ENCODE peak calls at places on chromosomes 16 and 17, in ten cellular contexts. D is epithelial cell of esophagus; G is COR-L47; S is MG63; J is B cell; A is Peyer's patch; B is substantia nigra; U is H54; K is activated CD4-positive, alpha-beta T cell treated with anti-CD3 and anti-CD28 coated beads, Interleukin-2, amount 50 U/mL, for 1 hour; N is HuH-7. E is an unnamed sample.

GRCh38 chr17:68704897-68705296 is 103.7 kb upstream of the FAM20A start:
- DNase-seq in D (no peak), G (no peak), S (peak; percentile 52), J (no peak), A (no peak), B (no peak), U (no peak), K (no peak), N (no peak), E (no peak)

GRCh38 chr17:57948169-57948554 is 7.0 kb downstream of the CUEDC1 start:
- DNase-seq in D (no peak), G (no peak), S (no peak), J (no peak), A (no peak), B (no peak), U (no peak), K (no peak), N (no peak), E (no peak)

GRCh38 chr16:72898216-72898825 is 149.6 kb downstream of the ZFHX3 start:
- DNase-seq in D (no peak), G (no peak), S (no peak), J (no peak), A (no peak), B (no peak), U (no peak), K (no peak), N (no peak), E (no peak)

GRCh38 chr17:30243002-30243401 is 7.5 kb upstream of the SLC6A4 start:
- DNase-seq in D (no peak), G (no peak), S (no peak), J (no peak), A (no peak), B (no peak), U (no peak), K (no peak), N (no peak), E (no peak)

GRCh38 chr17:63998721-63999679 is 849 bp downstream of the PRR29 start:
- DNase-seq in D (no peak), G (no peak), S (no peak), J (peak; percentile 34), A (no peak), B (no peak), U (no peak), K (no peak), N (no peak), E (peak; percentile 35)

GRCh38 chr17:64063766-64064224 is 43.4 kb upstream of the ICAM2 start:
- DNase-seq in D (peak; percentile 84), G (peak; percentile 15), S (peak; percentile 21), J (peak; percentile 34), A (peak; percentile 37), B (no peak), U (no peak), K (peak; percentile 59), N (peak; percentile 81), E (peak; percentile 53)

GRCh38 chr17:36665417-36665816 is 64.0 kb downstream of the MRM1 start:
- DNase-seq in D (peak; percentile 64), G (no peak), S (peak; percentile 59), J (no peak), A (no peak), B (no peak), U (peak; percentile 84), K (no peak), N (no peak), E (no peak)

GRCh38 chr17:74432484-74433391 is 850 bp downstream of the GPRC5C start:
- DNase-seq in D (no peak), G (no peak), S (no peak), J (no peak), A (no peak), B (no peak), U (no peak), K (no peak), N (no peak), E (no peak)

GRCh38 chr17:17714261-17714866 is 33.1 kb downstream of the RAI1 start:
- DNase-seq in D (no peak), G (no peak), S (no peak), J (no peak), A (no peak), B (no peak), U (no peak), K (no peak), N (no peak), E (no peak)

GRCh38 chr16:84449156-84450140 is 55.0 kb downstream of the MEAK7 start:
- DNase-seq in D (no peak), G (peak; percentile 16), S (no peak), J (no peak), A (no peak), B (no peak), U (no peak), K (no peak), N (no peak), E (no peak)